ENCODE peak calls at places on chromosome 10, in five cellular contexts. V is left ventricle myocardium inferior, C is aorta, N is astrocyte, U is tibial artery. L is an unnamed sample.

GRCh38 chr10:62268027-62268398 is 631 bp downstream of the RTKN2 start:
- DNase-seq in V (no peak), C (peak; percentile 60), N (no peak), U (no peak), L (peak; percentile 20)

GRCh38 chr10:97911217-97911616 is 61.6 kb downstream of the GOLGA7B start:
- DNase-seq in V (no peak), C (peak; percentile 22), N (no peak), U (no peak), L (no peak)

GRCh38 chr10:49827297-49827696 is 65.2 kb upstream of the OGDHL start:
- DNase-seq in V (no peak), C (no peak), N (no peak), U (no peak), L (no peak)

GRCh38 chr10:96670786-96671185 is 49.5 kb downstream of the PIK3AP1 start:
- DNase-seq in V (no peak), C (no peak), N (peak; percentile 50), U (no peak), L (no peak)

GRCh38 chr10:98323221-98324164 is 55.5 kb upstream of the LOXL4 start:
- DNase-seq in V (peak; percentile 74), C (peak; percentile 90), N (peak; percentile 92), U (peak; percentile 89), L (peak; percentile 24)

GRCh38 chr10:70191906-70192305 is 21.6 kb upstream of the SAR1A start:
- DNase-seq in V (no peak), C (no peak), N (peak; percentile 92), U (no peak), L (no peak)

GRCh38 chr10:21334891-21335696 is 190.4 kb downstream of the SKIDA1 start:
- DNase-seq in V (peak; percentile 40), C (peak; percentile 89), N (peak; percentile 92), U (peak; percentile 77), L (peak; percentile 31)

GRCh38 chr10:90461437-90462155 is 396.2 kb downstream of the HTR7 start:
- DNase-seq in V (no peak), C (no peak), N (peak; percentile 86), U (no peak), L (no peak)

GRCh38 chr10:127309609-127310008 is 113.2 kb upstream of the INSYN2A start:
- DNase-seq in V (no peak), C (no peak), N (no peak), U (no peak), L (no peak)

GRCh38 chr10:30589441-30589840 is 40.1 kb downstream of the LYZL2 start:
- DNase-seq in V (peak; percentile 29), C (no peak), N (no peak), U (no peak), L (no peak)

GRCh38 chr10:31758495-31758894 is 170.1 kb downstream of the ARHGAP12 start:
- DNase-seq in V (no peak), C (no peak), N (no peak), U (peak; percentile 66), L (no peak)

GRCh38 chr10:132939957-132940790 is 2.2 kb downstream of the CFAP46 start:
- DNase-seq in V (no peak), C (peak; percentile 80), N (peak; percentile 20), U (no peak), L (peak; percentile 34)

GRCh38 chr10:89481662-89482061 is 53.7 kb downstream of the SLC16A12 start:
- DNase-seq in V (no peak), C (no peak), N (peak; percentile 88), U (no peak), L (no peak)

GRCh38 chr10:31749293-31749692 is 179.3 kb downstream of the ARHGAP12 start:
- DNase-seq in V (no peak), C (no peak), N (peak; percentile 72), U (peak; percentile 57), L (peak; percentile 98)

GRCh38 chr10:20091698-20092097 is 275.5 kb downstream of the PLXDC2 start:
- DNase-seq in V (no peak), C (no peak), N (no peak), U (no peak), L (no peak)

GRCh38 chr10:76459016-76459415 is 1027.6 kb downstream of the LRMDA start:
- DNase-seq in V (no peak), C (no peak), N (no peak), U (peak; percentile 70), L (no peak)

GRCh38 chr10:108836362-108836761 is 1086.9 kb downstream of the XPNPEP1 start:
- DNase-seq in V (no peak), C (no peak), N (no peak), U (no peak), L (no peak)

GRCh38 chr10:102120987-102121738 is 995 bp upstream of the LDB1 start:
- DNase-seq in V (peak; percentile 49), C (peak; percentile 81), N (peak; percentile 71), U (peak; percentile 81), L (peak; percentile 93)

GRCh38 chr10:110979611-110980010 is 60.2 kb downstream of the SHOC2 start:
- DNase-seq in V (no peak), C (no peak), N (peak; percentile 45), U (no peak), L (no peak)

GRCh38 chr10:124646483-124647352 is 97.5 kb downstream of the FAM53B start:
- DNase-seq in V (peak; percentile 80), C (peak; percentile 93), N (peak; percentile 83), U (peak; percentile 87), L (peak; percentile 43)

GRCh38 chr10:86139066-86139657 is 227.4 kb downstream of the GRID1 start:
- DNase-seq in V (no peak), C (peak; percentile 30), N (no peak), U (no peak), L (peak; percentile 4)

GRCh38 chr10:86632009-86632800 is 22.1 kb upstream of the OPN4 start:
- DNase-seq in V (peak; percentile 58), C (no peak), N (no peak), U (no peak), L (no peak)

GRCh38 chr10:74058658-74059057 is 60.7 kb downstream of the VCL start:
- DNase-seq in V (no peak), C (no peak), N (peak; percentile 18), U (no peak), L (peak; percentile 24)
- H3K4me1 ChIP-seq in V (peaks cover 79% of the 10 kb centered on the region), C (peaks cover 20% of the 10 kb centered on the region), N (peaks cover 21% of the 10 kb centered on the region), U (no peaks in the 10 kb centered on the region), L (peaks cover 37% of the 10 kb centered on the region)

GRCh38 chr10:8043569-8044306 is 10.8 kb upstream of the GATA3 start:
- DNase-seq in V (no peak), C (peak; percentile 63), N (no peak), U (no peak), L (no peak)
- H3K27me3 ChIP-seq in V (peaks cover 100% of the 10 kb centered on the region), C (no peaks in the 10 kb centered on the region), N (peaks cover 98% of the 10 kb centered on the region), U (peaks cover 99% of the 10 kb centered on the region), L (no peaks in the 10 kb centered on the region)

GRCh38 chr10:130232361-130233360 is 96.5 kb downstream of the GLRX3 start:
- DNase-seq in V (no peak), C (peak; percentile 49), N (no peak), U (no peak), L (no peak)
- H3K9me3 ChIP-seq in V (peaks cover 19% of the 10 kb centered on the region), C (no peaks in the 10 kb centered on the region), N (peaks cover 16% of the 10 kb centered on the region), U (peaks cover 5% of the 10 kb centered on the region), L (no peaks in the 10 kb centered on the region)

DNA sequence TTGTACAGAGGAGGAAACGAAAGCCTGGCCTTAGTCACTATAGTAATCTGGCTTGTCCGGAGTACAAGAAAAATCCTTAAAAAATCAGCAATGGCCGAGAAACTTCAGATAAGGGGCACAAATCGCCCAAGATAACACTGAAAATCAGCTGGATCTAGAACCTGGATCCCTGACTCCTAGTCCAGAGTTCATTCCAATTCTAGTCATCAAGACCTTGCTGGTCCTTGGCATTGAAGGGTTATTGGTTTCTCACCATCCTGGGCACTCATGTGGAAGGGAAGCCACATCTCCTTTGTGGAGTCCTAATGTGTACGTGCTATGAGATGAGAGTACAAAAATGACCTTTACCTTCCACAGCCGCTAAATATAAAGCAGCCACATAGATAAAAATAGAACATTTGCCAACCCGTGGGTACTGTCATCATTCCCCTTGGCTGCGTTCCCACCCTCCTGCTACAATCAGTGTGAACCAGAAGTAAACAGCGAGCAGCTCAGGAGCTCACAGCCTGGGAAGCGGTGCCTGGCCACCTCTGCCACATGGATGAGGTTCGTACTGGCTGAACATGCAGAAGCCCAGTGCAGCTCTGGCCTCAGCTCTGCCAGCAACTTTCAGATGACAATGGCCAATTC is 116.0 kb upstream of the PDLIM1 start:
- DNase-seq in V (peak; percentile 82), C (peak; percentile 89), N (no peak), U (peak; percentile 94), L (no peak)
- H3K4me1 ChIP-seq in V (peaks cover 98% of the 10 kb centered on the region), C (peaks cover 5% of the 10 kb centered on the region), N (no peaks in the 10 kb centered on the region), U (no peaks in the 10 kb centered on the region), L (no peaks in the 10 kb centered on the region)

DNA sequence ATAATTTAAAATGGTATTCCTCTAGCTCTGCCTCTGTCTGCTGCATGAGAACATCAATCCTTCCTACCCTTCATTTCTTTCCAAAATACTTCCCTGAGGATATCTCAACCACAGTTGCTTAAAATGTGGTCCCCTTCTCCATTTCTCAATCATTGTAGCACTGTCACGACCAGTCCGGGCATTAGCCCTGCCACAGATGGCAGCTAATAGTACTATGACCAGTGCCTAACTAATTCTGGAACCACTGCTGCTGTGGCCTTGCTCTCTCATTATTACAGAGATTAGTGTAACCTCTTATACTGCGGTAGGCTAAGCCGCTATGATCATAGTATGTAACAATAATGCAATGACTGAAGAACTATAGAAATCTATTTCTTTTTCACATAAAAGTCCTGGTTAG is 66.0 kb downstream of the REEP3 start:
- DNase-seq in V (no peak), C (no peak), N (no peak), U (no peak), L (no peak)
- H3K27me3 ChIP-seq in V (no peaks in the 10 kb centered on the region), C (no peaks in the 10 kb centered on the region), N (no peaks in the 10 kb centered on the region), U (no peaks in the 10 kb centered on the region), L (no peaks in the 10 kb centered on the region)

GRCh38 chr10:33935350-33935749 is 600.9 kb upstream of the NRP1 start:
- DNase-seq in V (no peak), C (no peak), N (no peak), U (no peak), L (no peak)

GRCh38 chr10:33937987-33938386 is 603.5 kb upstream of the NRP1 start:
- DNase-seq in V (no peak), C (no peak), N (no peak), U (no peak), L (no peak)

GRCh38 chr10:33942508-33942907 is 608.0 kb upstream of the NRP1 start:
- DNase-seq in V (no peak), C (no peak), N (no peak), U (no peak), L (no peak)

GRCh38 chr10:33937259-33937658 is 602.8 kb upstream of the NRP1 start:
- DNase-seq in V (no peak), C (no peak), N (no peak), U (no peak), L (no peak)

DNA sequence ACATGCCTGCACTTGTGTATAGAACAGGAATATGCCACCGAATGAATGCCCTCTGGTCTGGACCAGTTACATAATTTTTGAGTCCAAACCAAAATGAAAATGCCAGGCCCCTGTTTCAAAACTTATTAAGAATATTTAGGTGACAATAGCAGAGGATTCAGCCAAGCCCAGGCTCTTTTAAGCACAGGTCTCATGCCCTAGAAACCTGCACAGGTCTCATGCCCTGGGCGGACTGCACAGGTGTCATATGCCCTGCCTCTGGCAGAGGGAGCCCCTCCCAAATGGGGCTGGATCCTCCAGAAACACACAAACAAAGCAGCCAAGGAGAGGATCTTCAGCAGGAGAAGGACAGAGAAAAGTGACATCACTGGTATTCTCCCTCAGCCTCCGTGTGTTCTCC is 605.4 kb upstream of the NRP1 start:
- DNase-seq in V (no peak), C (no peak), N (no peak), U (no peak), L (no peak)
- H3K9me3 ChIP-seq in V (no peaks in the 10 kb centered on the region), C (no peaks in the 10 kb centered on the region), N (no peaks in the 10 kb centered on the region), U (no peaks in the 10 kb centered on the region), L (no peaks in the 10 kb centered on the region)

L was measured in SJCRH30.